ENCODE peak calls at places on chromosomes 6 and 20, in eight cellular contexts. P, M, G, X, N, Y, V and K are unnamed samples.

GRCh38 chr6:162637317-162637716 is 90.2 kb downstream of the PRKN start:
- DNase-seq in G (no peak), Y (no peak), P (no peak), X (no peak), V (no peak), N (no peak), M (no peak), K (no peak)

GRCh38 chr6:152240436-152240835 is 396.7 kb downstream of the SYNE1 start:
- DNase-seq in V (no peak), G (no peak), M (no peak), P (no peak), N (no peak), X (no peak), Y (no peak), K (peak)

GRCh38 chr6:145241039-145241438 is 494.3 kb downstream of the EPM2A start:
- DNase-seq in N (no peak), V (no peak), X (no peak), Y (no peak), M (no peak), G (peak), P (no peak), K (no peak)

GRCh38 chr6:15110721-15111354 is 135.0 kb upstream of the JARID2 start:
- DNase-seq in V (no peak), M (no peak), Y (no peak), G (no peak), X (no peak), N (no peak), P (no peak), K (no peak)

GRCh38 chr20:38498909-38499308 is 26.3 kb downstream of the RALGAPB start:
- DNase-seq in Y (no peak), G (no peak), X (no peak), P (no peak), V (no peak), N (no peak), M (no peak), K (no peak)

GRCh38 chr6:304833-305370 is 12.6 kb downstream of the DUSP22 start:
- DNase-seq in Y (peak), M (no peak), N (no peak), X (no peak), V (no peak), G (no peak), P (no peak), K (no peak)

GRCh38 chr20:19849341-19850189 is 91.5 kb downstream of the RIN2 start:
- DNase-seq in Y (no peak), N (no peak), M (no peak), V (no peak), X (no peak), P (no peak), G (no peak), K (peak)

GRCh38 chr6:13708679-13709261 is 2.9 kb downstream of the RANBP9 start:
- DNase-seq in P (no peak), V (no peak), M (no peak), X (no peak), N (no peak), Y (no peak), G (no peak), K (peak)

GRCh38 chr20:19572031-19572430 is 186.0 kb upstream of the RIN2 start:
- DNase-seq in Y (no peak), M (no peak), P (no peak), G (no peak), N (no peak), V (no peak), X (no peak), K (no peak)

GRCh38 chr6:122653094-122653493 is 42.9 kb downstream of the PKIB start:
- DNase-seq in M (no peak), X (peak), V (no peak), P (no peak), N (peak), G (peak), Y (no peak), K (no peak)

GRCh38 chr20:34567885-34568865 is 9.7 kb downstream of the MAP1LC3A start:
- DNase-seq in X (no peak), M (no peak), V (no peak), G (no peak), N (no peak), P (no peak), Y (no peak), K (no peak)

GRCh38 chr20:47360489-47361267 is 4.2 kb upstream of the ZMYND8 start:
- DNase-seq in Y (peak), P (peak), G (peak), V (no peak), N (peak), X (no peak), M (peak), K (peak)

GRCh38 chr6:31203345-31203979 is 33.0 kb upstream of the POU5F1 start:
- DNase-seq in G (peak), N (peak), V (peak), Y (no peak), X (peak), M (no peak), P (no peak), K (no peak)

GRCh38 chr6:90140683-90141082 is 156.0 kb downstream of the BACH2 start:
- DNase-seq in M (no peak), P (no peak), N (no peak), G (no peak), V (no peak), Y (no peak), X (no peak), K (no peak)

GRCh38 chr6:122995930-122996796 is at the start of gene CLVS2:
- DNase-seq in G (peak), M (no peak), Y (peak), P (no peak), X (no peak), V (no peak), N (no peak), K (no peak)

GRCh38 chr6:139250296-139251274 is 41.2 kb downstream of the TXLNB start:
- DNase-seq in V (no peak), G (peak), X (no peak), M (peak), Y (peak), N (peak), P (peak), K (peak)

GRCh38 chr6:699319-699718 is 6.4 kb upstream of the EXOC2 start:
- DNase-seq in M (no peak), N (no peak), P (no peak), X (no peak), V (no peak), G (no peak), Y (no peak), K (peak)

GRCh38 chr6:44057931-44058616 is 69.2 kb downstream of the MRPL14 start:
- DNase-seq in Y (no peak), V (no peak), G (no peak), N (no peak), M (no peak), X (no peak), P (no peak), K (no peak)

GRCh38 chr6:79687759-79688158 is 56.6 kb downstream of the SH3BGRL2 start:
- DNase-seq in V (no peak), M (no peak), X (no peak), G (no peak), P (no peak), N (no peak), Y (no peak), K (no peak)

DNA sequence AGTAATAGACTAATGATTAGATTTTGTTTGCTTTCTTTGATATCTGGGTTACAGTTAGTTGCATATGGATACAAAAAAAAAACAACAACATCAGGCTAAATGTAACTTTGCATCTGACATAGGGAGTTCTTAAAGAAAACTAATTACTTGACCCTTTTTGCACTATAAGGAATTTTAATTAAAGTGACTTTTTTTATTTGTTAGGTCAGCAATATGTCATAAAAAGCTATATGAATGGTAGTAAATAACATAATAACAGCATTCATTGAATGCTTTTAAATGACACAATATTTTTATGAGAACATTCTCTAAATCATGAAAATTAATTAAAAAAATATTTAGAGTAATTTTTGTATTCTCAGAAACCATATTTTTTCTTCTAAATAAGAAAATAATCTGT is 183.6 kb downstream of the GRIK2 start:
- DNase-seq in M (no peak), Y (no peak), P (no peak), X (no peak), N (no peak), V (no peak), G (no peak), K (no peak)
- TF ChIP-seq CTCF in M (no peak), Y (no peak), P (no peak), X (no peak), N (no peak), V (no peak), G (no peak), K (no peak)

DNA sequence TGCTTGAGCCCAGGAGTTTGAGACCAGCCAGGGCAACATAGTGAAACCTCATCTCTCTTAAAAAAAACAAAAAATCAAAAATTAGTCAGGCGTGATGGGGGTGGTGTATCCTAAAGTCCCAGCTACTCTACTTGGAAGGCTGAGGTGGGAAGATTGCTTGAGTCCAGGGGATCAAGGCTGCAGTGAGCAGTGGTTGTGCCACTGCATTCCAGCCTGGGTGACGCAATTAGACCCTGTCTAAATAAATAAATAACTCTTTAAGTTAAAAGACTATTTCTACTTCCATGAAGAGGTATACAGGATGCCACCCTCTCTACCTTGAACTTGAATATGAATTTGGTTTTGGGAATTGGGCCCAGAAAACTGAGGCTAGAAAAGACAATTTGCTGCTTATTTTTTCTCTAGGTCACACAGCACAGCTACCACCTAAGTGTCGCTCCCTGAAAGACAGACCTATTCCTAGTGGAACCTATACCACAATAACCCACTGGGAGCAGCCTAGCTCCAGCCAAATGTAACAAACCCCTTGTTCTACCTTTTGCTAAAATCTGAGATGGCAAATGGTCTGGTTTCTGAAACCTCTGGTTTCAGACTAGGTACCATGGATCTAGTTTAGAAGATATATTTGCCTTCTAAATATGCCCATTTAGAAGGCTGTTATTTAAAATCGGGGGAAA is 35.2 kb downstream of the HMGCLL1 start:
- DNase-seq in G (no peak), Y (no peak), P (no peak), M (no peak), X (no peak), N (no peak), V (no peak), K (no peak)
- TF ChIP-seq CTCF in G (peak), Y (no peak), P (no peak), M (no peak), X (peak), N (peak), V (peak), K (no peak)

GRCh38 chr20:52419205-52419604 is 227.6 kb upstream of the ZFP64 start:
- DNase-seq in V (no peak), M (no peak), Y (no peak), G (no peak), P (no peak), X (no peak), N (no peak), K (no peak)

GRCh38 chr20:52411611-52412010 is 220.0 kb upstream of the ZFP64 start:
- DNase-seq in N (no peak), G (no peak), X (no peak), Y (no peak), M (no peak), P (no peak), V (no peak), K (no peak)

GRCh38 chr20:52422574-52423463 is 231.2 kb upstream of the ZFP64 start:
- DNase-seq in M (no peak), N (no peak), Y (no peak), P (no peak), G (no peak), X (no peak), V (no peak), K (no peak)

GRCh38 chr20:52420805-52421204 is 229.2 kb upstream of the ZFP64 start:
- DNase-seq in V (no peak), P (no peak), M (no peak), G (no peak), N (no peak), X (no peak), Y (no peak), K (no peak)

DNA sequence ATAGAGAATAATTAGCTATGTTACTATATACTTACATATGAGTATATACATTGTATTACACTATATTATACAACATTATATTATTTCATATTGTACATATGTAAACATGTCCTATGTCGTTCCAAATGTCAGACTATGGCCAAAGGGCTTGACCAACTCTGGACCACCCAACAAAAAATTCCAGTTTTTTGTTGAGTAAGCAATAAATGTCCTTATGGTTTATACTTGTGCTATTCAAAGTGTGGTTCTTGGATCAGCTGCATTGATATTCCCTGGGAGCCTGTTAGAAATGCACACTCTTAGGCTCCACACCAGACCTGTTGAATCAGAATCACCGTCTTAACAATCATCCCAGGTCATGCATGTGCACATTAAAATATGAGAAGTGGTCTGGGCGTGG is 225.4 kb upstream of the ZFP64 start:
- DNase-seq in X (no peak), V (no peak), N (no peak), M (no peak), Y (no peak), P (no peak), G (no peak), K (no peak)
- TF ChIP-seq CTCF in X (no peak), V (no peak), N (no peak), M (no peak), Y (no peak), P (no peak), G (no peak), K (no peak)

DNA sequence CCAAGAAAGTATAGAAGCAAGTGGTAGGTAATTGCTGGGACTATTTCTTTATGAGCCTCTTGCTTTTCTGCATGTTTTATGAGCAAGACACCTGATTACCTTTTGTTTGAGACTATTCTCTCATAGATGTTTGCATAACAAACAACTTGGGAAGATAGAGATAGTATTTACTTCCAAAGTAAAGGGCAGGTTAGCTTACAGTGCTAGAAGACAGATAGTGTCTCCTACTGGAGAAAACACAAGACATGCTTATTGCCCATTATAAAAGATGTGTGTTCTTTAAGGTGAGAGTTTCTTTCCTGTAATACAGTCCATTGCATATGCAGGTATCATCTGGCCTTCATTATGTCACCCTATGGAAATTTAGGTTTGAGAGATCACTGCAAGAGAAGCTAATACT is 174.2 kb upstream of the FUT9 start:
- DNase-seq in V (no peak), M (no peak), G (no peak), N (no peak), X (no peak), Y (no peak), P (no peak), K (no peak)
- TF ChIP-seq CTCF in V (no peak), M (no peak), G (no peak), N (no peak), X (no peak), Y (peak), P (no peak), K (no peak)

GRCh38 chr6:35624341-35625070 is 64.2 kb downstream of the FKBP5 start:
- DNase-seq in V (no peak), X (no peak), G (no peak), M (no peak), P (no peak), Y (no peak), N (no peak), K (peak)
- TF ChIP-seq CTCF in V (no peak), X (peak), G (peak), M (peak), P (peak), Y (peak), N (peak), K (peak)

GRCh38 chr6:53680489-53680888 is 14.9 kb upstream of the KLHL31 start:
- DNase-seq in X (no peak), N (no peak), V (no peak), G (no peak), Y (no peak), P (no peak), M (no peak), K (no peak)

GRCh38 chr6:53682654-53683053 is 17.1 kb upstream of the KLHL31 start:
- DNase-seq in P (no peak), X (no peak), N (no peak), M (no peak), G (no peak), Y (no peak), V (no peak), K (no peak)

GRCh38 chr6:53679446-53679933 is 13.9 kb upstream of the KLHL31 start:
- DNase-seq in Y (no peak), X (peak), P (no peak), V (peak), M (no peak), G (peak), N (peak), K (peak)
- TF ChIP-seq CTCF in Y (peak), X (peak), P (peak), V (peak), M (peak), G (peak), N (peak), K (peak)